ENCODE peak calls at places on chromosome 2, in four cellular contexts. M, L, W and X are unnamed samples.

GRCh38 chr2:16271231-16271896 is 331.0 kb downstream of the MYCN start:
- DNase-seq in W (peak; percentile 12), M (no peak), L (no peak), X (no peak)

GRCh38 chr2:83234291-83234690 is 1224.8 kb downstream of the SUCLG1 start:
- DNase-seq in W (no peak), M (no peak), L (no peak), X (no peak)

GRCh38 chr2:28683100-28683706 is 68.4 kb upstream of the PPP1CB start:
- DNase-seq in L (no peak), M (no peak), W (peak; percentile 98), X (peak; percentile 47)

GRCh38 chr2:111100765-111101162 is 19.9 kb upstream of the BCL2L11 start:
- DNase-seq in M (no peak), L (no peak), W (peak; percentile 61), X (peak; percentile 68)

GRCh38 chr2:43217228-43218220 is 8.9 kb downstream of the ZFP36L2 start:
- DNase-seq in M (no peak), W (peak; percentile 95), L (no peak), X (peak; percentile 51)

GRCh38 chr2:15964936-15965563 is 24.7 kb downstream of the MYCN start:
- DNase-seq in L (no peak), M (no peak), W (no peak), X (no peak)

GRCh38 chr2:75221872-75222271 is 22.6 kb upstream of the TACR1 start:
- DNase-seq in L (no peak), M (no peak), W (no peak), X (peak; percentile 68)

GRCh38 chr2:189086710-189087109 is 92.9 kb downstream of the COL5A2 start:
- DNase-seq in L (no peak), M (no peak), W (no peak), X (no peak)

GRCh38 chr2:174572556-174572955 is 25.0 kb downstream of the WIPF1 start:
- DNase-seq in M (no peak), W (no peak), L (no peak), X (no peak)

GRCh38 chr2:192035731-192036442 is 158.8 kb downstream of the TMEFF2 start:
- DNase-seq in W (no peak), L (no peak), M (no peak), X (no peak)

GRCh38 chr2:103284750-103285149 is 522.9 kb downstream of the TMEM182 start:
- DNase-seq in L (no peak), M (no peak), W (no peak), X (no peak)

GRCh38 chr2:6325616-6326015 is 540.1 kb downstream of the CMPK2 start:
- DNase-seq in M (no peak), W (no peak), L (no peak), X (no peak)

GRCh38 chr2:11320698-11321492 is 23.5 kb downstream of the ROCK2 start:
- DNase-seq in W (no peak), M (no peak), L (no peak), X (no peak)

GRCh38 chr2:160293401-160293911 is 93.4 kb upstream of the ITGB6 start:
- DNase-seq in W (peak; percentile 94), L (no peak), M (no peak), X (peak; percentile 90)

GRCh38 chr2:174681983-174682577 is 82.2 kb downstream of the CHRNA1 start:
- DNase-seq in L (peak; percentile 27), W (no peak), M (peak; percentile 17), X (no peak)